ENCODE peak calls at places on chromosomes 12 and 14, in nine cellular contexts. I is uterus, N is tibial nerve, H is fibroblast of pulmonary artery, B is PC-3, E is choroid plexus epithelial cell, P is OCI-LY7, G is Caco-2, Q is adrenal gland. U is an unnamed sample.

GRCh38 chr12:34400986-34401658 is 378.8 kb downstream of the ALG10 start:
- DNase-seq in E (no peak), B (no peak), H (no peak), P (no peak), Q (peak), I (peak), G (no peak), N (no peak), U (no peak)

GRCh38 chr12:132078190-132078589 is 65.9 kb downstream of the DDX51 start:
- DNase-seq in Q (no peak), I (peak), N (no peak), B (peak), E (peak), H (peak), G (no peak), P (no peak), U (no peak)

GRCh38 chr12:3377056-3377455 is 113.9 kb upstream of the PRMT8 start:
- DNase-seq in Q (no peak), P (no peak), E (no peak), B (no peak), H (no peak), G (no peak), N (no peak), I (no peak), U (no peak)

GRCh38 chr14:73738518-73739173 is 24.5 kb upstream of the PNMA1 start:
- DNase-seq in I (no peak), E (no peak), P (no peak), Q (no peak), N (no peak), B (no peak), H (no peak), G (no peak), U (no peak)

GRCh38 chr12:98635657-98636323 is 8.8 kb downstream of the IKBIP start:
- DNase-seq in B (peak), E (peak), Q (no peak), P (peak), I (no peak), H (peak), N (no peak), G (no peak), U (no peak)

GRCh38 chr14:34035934-34036250 is 85.0 kb upstream of the EGLN3 start:
- DNase-seq in H (no peak), P (no peak), N (no peak), G (no peak), Q (no peak), E (no peak), I (no peak), B (no peak), U (no peak)

GRCh38 chr14:30521899-30522736 is 36.8 kb upstream of the G2E3 start:
- DNase-seq in Q (no peak), N (no peak), E (peak), G (peak), I (no peak), H (peak), P (peak), B (peak), U (peak)

GRCh38 chr12:128808651-128809050 is 15.1 kb downstream of the SLC15A4 start:
- DNase-seq in Q (no peak), H (no peak), E (no peak), N (no peak), G (no peak), I (no peak), B (no peak), P (no peak), U (no peak)

GRCh38 chr14:23457587-23458445 is 11.7 kb upstream of the NGDN start:
- DNase-seq in B (peak), E (no peak), H (no peak), N (no peak), P (no peak), I (no peak), G (peak), Q (no peak), U (no peak)

GRCh38 chr12:98399532-98399931 is 115.9 kb upstream of the TMPO start:
- DNase-seq in Q (no peak), N (no peak), I (no peak), G (peak), P (peak), B (peak), E (peak), H (peak), U (peak)

GRCh38 chr12:33830070-33830469 is 192.2 kb upstream of the ALG10 start:
- DNase-seq in H (no peak), G (no peak), B (no peak), N (no peak), E (no peak), I (no peak), Q (no peak), P (no peak), U (no peak)

GRCh38 chr12:7832059-7832696 is 40.5 kb downstream of the SLC2A14 start:
- DNase-seq in Q (peak), E (peak), G (peak), N (peak), B (peak), H (peak), P (peak), I (no peak), U (peak)

GRCh38 chr14:92144708-92145107 is 22.9 kb downstream of the CPSF2 start:
- DNase-seq in B (no peak), H (no peak), I (no peak), G (no peak), E (peak), N (no peak), Q (no peak), P (no peak), U (no peak)

GRCh38 chr14:61145903-61146411 is 135.2 kb downstream of the TMEM30B start:
- DNase-seq in G (no peak), H (peak), Q (no peak), I (no peak), N (no peak), E (peak), P (no peak), B (peak), U (no peak)

GRCh38 chr12:130715996-130716917 is at the start of gene RIMBP2:
- DNase-seq in N (no peak), Q (peak), I (peak), E (peak), G (no peak), P (no peak), B (no peak), H (peak), U (peak)

GRCh38 chr12:47909839-47910465 is 5.2 kb upstream of the VDR start:
- DNase-seq in G (no peak), Q (no peak), P (no peak), I (no peak), B (no peak), H (no peak), N (no peak), E (no peak), U (no peak)

DNA sequence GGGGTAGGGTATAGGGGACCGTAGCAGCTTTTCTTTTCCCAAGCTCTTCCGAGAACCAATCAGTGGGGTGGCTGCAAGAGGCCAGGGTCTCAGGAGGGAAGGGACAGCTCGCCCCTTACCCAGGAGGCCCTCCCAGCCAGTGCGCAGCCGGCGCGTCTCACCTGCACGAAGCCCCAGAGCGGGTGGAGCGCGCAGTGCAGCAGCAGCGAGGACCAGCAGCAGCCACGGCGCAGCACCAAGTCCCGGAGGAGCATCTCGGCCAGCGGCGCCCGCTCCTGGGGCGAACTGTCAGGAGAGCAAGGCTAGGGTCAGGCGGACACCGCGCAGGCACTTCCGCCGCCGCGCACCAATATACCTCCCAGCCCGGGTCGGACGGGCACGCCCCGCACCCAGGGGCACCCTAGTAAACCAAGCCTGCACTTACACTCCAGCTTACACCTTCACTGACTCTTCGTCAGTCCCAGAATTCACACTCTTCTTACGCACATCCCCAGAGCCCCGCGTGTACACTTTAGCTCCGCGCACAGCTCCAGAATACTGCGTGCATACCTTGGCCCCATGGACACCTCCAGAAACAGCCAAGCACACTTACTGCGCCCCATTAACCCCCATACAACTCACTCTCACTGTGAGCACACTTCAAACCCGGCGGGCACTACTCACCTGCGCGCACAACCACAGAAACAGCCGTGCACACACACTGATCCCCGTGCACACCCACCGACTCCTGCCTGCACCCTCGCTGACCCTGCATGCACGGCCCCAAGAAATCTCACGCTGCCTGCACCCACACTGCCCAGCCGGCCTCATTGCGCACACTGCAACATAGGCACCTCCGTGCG is 599 bp downstream of the PRIMA1 start:
- DNase-seq in I (no peak), P (no peak), E (no peak), N (no peak), Q (no peak), G (no peak), B (no peak), H (no peak), U (no peak)
- H3K4me3 ChIP-seq in I (peak), P (no peak), E (no peak), N (peak), Q (no peak), G (peak), B (no peak), H (no peak), U (no peak)

GRCh38 chr12:79438480-79439178 is 252.1 kb downstream of the PAWR start:
- DNase-seq in Q (no peak), G (no peak), P (no peak), B (peak), N (no peak), H (no peak), I (no peak), E (peak), U (no peak)

GRCh38 chr12:79448816-79449215 is 241.9 kb downstream of the PAWR start:
- DNase-seq in P (no peak), Q (peak), H (no peak), G (no peak), I (no peak), E (no peak), N (no peak), B (no peak), U (no peak)

GRCh38 chr12:79439179-79439825 is 251.5 kb downstream of the PAWR start:
- DNase-seq in E (peak), H (no peak), I (peak), Q (no peak), G (no peak), B (no peak), P (no peak), N (no peak), U (no peak)

GRCh38 chr12:79441534-79441933 is 249.2 kb downstream of the PAWR start:
- DNase-seq in P (no peak), B (peak), I (no peak), E (peak), H (no peak), G (no peak), N (no peak), Q (no peak), U (no peak)

DNA sequence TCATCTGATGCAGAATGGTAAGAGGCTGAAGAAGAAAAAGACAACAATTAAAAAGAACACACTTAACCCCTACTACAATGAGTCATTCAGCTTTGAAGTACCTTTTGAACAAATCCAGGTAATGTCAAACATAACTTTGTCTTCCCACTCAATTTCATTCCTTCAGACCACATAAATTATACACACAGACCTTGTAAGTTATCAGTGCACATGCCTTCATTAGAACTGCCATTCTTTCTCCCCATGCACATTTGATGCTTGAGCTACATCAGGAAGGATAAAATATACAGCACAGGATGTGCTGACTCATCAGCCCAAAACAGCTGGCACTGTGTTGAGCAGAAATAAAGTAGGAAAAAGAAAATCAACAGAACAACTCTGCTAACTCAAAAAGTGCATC is 246.7 kb downstream of the PAWR start:
- DNase-seq in N (no peak), Q (no peak), H (peak), I (no peak), B (peak), E (peak), G (no peak), P (no peak), U (no peak)
- H3K4me3 ChIP-seq in N (no peak), Q (no peak), H (no peak), I (no peak), B (no peak), E (no peak), G (no peak), P (no peak), U (no peak)

GRCh38 chr12:188910-189621 is 24.9 kb downstream of the SLC6A12 start:
- DNase-seq in E (peak), G (peak), P (no peak), H (peak), B (peak), I (no peak), Q (no peak), N (no peak), U (no peak)
- H3K4me3 ChIP-seq in E (peak), G (peak), P (no peak), H (peak), B (peak), I (peak), Q (no peak), N (peak), U (no peak)

GRCh38 chr12:67067453-67068203 is 201.5 kb upstream of the CAND1 start:
- DNase-seq in N (no peak), H (no peak), P (no peak), G (no peak), Q (no peak), B (peak), I (no peak), E (no peak), U (no peak)
- H3K4me3 ChIP-seq in N (no peak), H (no peak), P (peak), G (no peak), Q (no peak), B (peak), I (peak), E (no peak), U (no peak)

DNA sequence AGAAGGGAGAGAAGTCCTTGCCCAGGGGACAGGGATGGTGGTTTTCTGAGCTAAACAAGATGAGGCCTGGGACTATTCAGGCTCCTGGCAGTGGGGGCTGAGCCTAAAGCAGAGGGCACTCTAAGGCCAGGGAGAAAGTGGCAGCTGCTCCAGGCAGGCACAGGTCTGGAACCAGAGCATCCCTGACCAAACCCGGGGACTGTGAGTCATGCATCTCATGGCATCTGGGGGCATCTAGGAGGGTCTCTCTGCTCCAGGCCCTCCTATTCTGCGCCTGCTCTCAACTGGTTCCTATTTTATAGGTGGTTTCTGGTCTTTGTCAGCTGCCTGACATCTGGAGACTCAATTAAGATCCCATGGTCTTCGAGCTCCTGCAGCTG is 11.6 kb downstream of the KRT7 start:
- DNase-seq in I (no peak), P (no peak), N (no peak), B (peak), H (no peak), G (no peak), E (no peak), Q (no peak), U (no peak)
- H3K4me3 ChIP-seq in I (no peak), P (no peak), N (no peak), B (no peak), H (no peak), G (no peak), E (no peak), Q (no peak), U (no peak)

GRCh38 chr12:107730942-107731341 is 30.0 kb downstream of the PRDM4 start:
- DNase-seq in H (no peak), B (no peak), P (no peak), N (no peak), I (no peak), Q (no peak), E (no peak), G (no peak), U (no peak)
- H3K4me3 ChIP-seq in H (no peak), B (no peak), P (no peak), N (no peak), I (no peak), Q (no peak), E (no peak), G (no peak), U (no peak)

DNA sequence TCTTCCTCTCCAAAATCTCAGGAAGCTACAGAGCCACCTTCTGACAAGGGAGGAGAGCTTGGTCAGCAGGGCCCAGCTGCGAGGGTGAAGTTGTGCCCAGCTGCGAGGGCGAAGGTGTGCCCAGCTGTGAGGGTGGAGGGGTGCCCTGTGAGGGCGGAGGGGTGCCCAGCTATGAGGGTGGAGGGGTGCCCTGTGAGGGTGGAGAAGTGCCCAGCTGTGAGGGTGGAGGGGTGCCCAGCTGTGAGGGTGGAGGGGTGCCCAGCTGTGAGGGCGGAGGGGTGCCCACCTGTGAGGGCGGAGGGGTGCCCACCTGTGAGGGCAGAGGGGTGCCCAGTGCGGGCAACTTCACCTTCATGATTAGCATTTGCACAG is 20.4 kb upstream of the TTC7B start:
- DNase-seq in I (peak), P (no peak), Q (peak), B (no peak), G (no peak), E (no peak), N (no peak), H (no peak), U (no peak)
- H3K4me3 ChIP-seq in I (no peak), P (no peak), Q (no peak), B (no peak), G (no peak), E (no peak), N (no peak), H (no peak), U (no peak)

GRCh38 chr14:68687746-68688145 is 105.1 kb downstream of the ZFP36L1 start:
- DNase-seq in N (no peak), Q (no peak), E (peak), P (no peak), B (peak), G (peak), H (peak), I (peak), U (no peak)

GRCh38 chr14:68684466-68685418 is 108.1 kb downstream of the ZFP36L1 start:
- DNase-seq in E (no peak), N (no peak), G (no peak), I (no peak), Q (no peak), B (no peak), H (no peak), P (no peak), U (no peak)

GRCh38 chr14:68686212-68686478 is 106.7 kb downstream of the ZFP36L1 start:
- DNase-seq in E (no peak), I (no peak), Q (no peak), N (no peak), H (no peak), G (no peak), B (no peak), P (no peak), U (no peak)

GRCh38 chr14:68686724-68687123 is 106.1 kb downstream of the ZFP36L1 start:
- DNase-seq in I (no peak), P (peak), H (no peak), B (no peak), N (no peak), E (no peak), G (no peak), Q (no peak), U (no peak)

GRCh38 chr14:68685419-68686211 is 107.3 kb downstream of the ZFP36L1 start:
- DNase-seq in E (peak), N (no peak), I (peak), P (peak), B (peak), Q (no peak), H (peak), G (peak), U (no peak)
- H3K4me3 ChIP-seq in E (no peak), N (no peak), I (no peak), P (peak), B (no peak), Q (no peak), H (no peak), G (no peak), U (no peak)

GRCh38 chr12:97177482-97177881 is 270.4 kb downstream of the NEDD1 start:
- DNase-seq in H (no peak), N (no peak), G (no peak), B (peak), I (no peak), E (no peak), Q (no peak), P (no peak), U (no peak)
- H3K4me3 ChIP-seq in H (no peak), N (no peak), G (no peak), B (no peak), I (no peak), E (no peak), Q (no peak), P (no peak), U (no peak)

GRCh38 chr14:41749425-41749824 is 142.7 kb downstream of the LRFN5 start:
- DNase-seq in B (peak), E (peak), I (no peak), H (peak), N (no peak), P (no peak), Q (no peak), G (no peak), U (peak)
- H3K4me3 ChIP-seq in B (peak), E (peak), I (peak), H (peak), N (peak), P (no peak), Q (no peak), G (no peak), U (no peak)